ENCODE peak calls at places on chromosomes 7 and 10, in five cellular contexts. N, W, T, L and Q are unnamed samples.

GRCh38 chr10:132471484-132471883 is 66.1 kb upstream of the INPP5A start:
- DNase-seq in N (no peak), W (no peak), T (no peak), L (no peak), Q (no peak)

GRCh38 chr10:115093286-115093775 is at the start of gene ATRNL1:
- DNase-seq in N (no peak), W (peak), T (no peak), L (no peak), Q (no peak)

GRCh38 chr10:108090476-108091215 is 926.1 kb upstream of the SORCS1 start:
- DNase-seq in N (no peak), W (no peak), T (no peak), L (no peak), Q (no peak)

GRCh38 chr7:127337581-127337980 is 54.9 kb downstream of the ZNF800 start:
- DNase-seq in N (no peak), W (no peak), T (no peak), L (no peak), Q (no peak)

GRCh38 chr7:16708980-16709379 is 44.6 kb upstream of the TSPAN13 start:
- DNase-seq in N (no peak), W (no peak), T (peak), L (no peak), Q (peak)

GRCh38 chr10:23331567-23332290 is 12.9 kb downstream of the C10orf67 start:
- DNase-seq in N (no peak), W (no peak), T (no peak), L (peak), Q (peak)

GRCh38 chr10:67917169-67917568 is 32.7 kb downstream of the SIRT1 start:
- DNase-seq in N (no peak), W (no peak), T (no peak), L (no peak), Q (no peak)

GRCh38 chr10:102284531-102284930 is 39.2 kb downstream of the GBF1 start:
- DNase-seq in N (no peak), W (no peak), T (no peak), L (no peak), Q (no peak)

GRCh38 chr10:114487815-114488536 is 83.7 kb upstream of the AFAP1L2 start:
- DNase-seq in N (no peak), W (no peak), T (no peak), L (no peak), Q (no peak)

GRCh38 chr7:124550036-124550435 is 215.6 kb downstream of the GPR37 start:
- DNase-seq in N (no peak), W (no peak), T (no peak), L (no peak), Q (no peak)

GRCh38 chr7:131895541-131896173 is 339.2 kb upstream of the PODXL start:
- DNase-seq in N (no peak), W (no peak), T (peak), L (no peak), Q (peak)

GRCh38 chr10:48895198-48895720 is 44.4 kb downstream of the LRRC18 start:
- DNase-seq in N (no peak), W (no peak), T (no peak), L (no peak), Q (no peak)

GRCh38 chr7:30799206-30799975 is 28.2 kb downstream of the MINDY4 start:
- DNase-seq in N (peak), W (no peak), T (peak), L (no peak), Q (no peak)

GRCh38 chr7:22563621-22564241 is 63.7 kb upstream of the STEAP1B start:
- DNase-seq in N (no peak), W (peak), T (no peak), L (no peak), Q (no peak)

GRCh38 chr7:90396420-90396819 is 6.8 kb upstream of the CLDN12 start:
- DNase-seq in N (no peak), W (no peak), T (no peak), L (no peak), Q (no peak)

GRCh38 chr10:5291501-5292195 is 73.1 kb upstream of the UCN3 start:
- DNase-seq in N (peak), W (no peak), T (peak), L (peak), Q (peak)

GRCh38 chr10:18104223-18104872 is 35.9 kb upstream of the CACNB2 start:
- DNase-seq in N (peak), W (peak), T (peak), L (peak), Q (peak)

GRCh38 chr7:139602143-139602722 is 78.7 kb downstream of the CLEC2L start:
- DNase-seq in N (no peak), W (no peak), T (no peak), L (peak), Q (no peak)

GRCh38 chr7:154302380-154302779 is 250.2 kb downstream of the DPP6 start:
- DNase-seq in N (no peak), W (no peak), T (no peak), L (no peak), Q (no peak)

GRCh38 chr7:85719981-85720963 is 533.4 kb upstream of the SEMA3D start:
- DNase-seq in N (peak), W (no peak), T (no peak), L (no peak), Q (no peak)

GRCh38 chr7:87339373-87339897 is 6.0 kb upstream of the CROT start:
- DNase-seq in N (no peak), W (no peak), T (no peak), L (no peak), Q (peak)

GRCh38 chr10:119205926-119206602 is 1.3 kb upstream of the GRK5 start:
- DNase-seq in N (peak), W (no peak), T (no peak), L (peak), Q (no peak)

GRCh38 chr10:102660891-102661613 is 16.8 kb downstream of the TRIM8 start:
- DNase-seq in N (no peak), W (peak), T (no peak), L (peak), Q (no peak)

GRCh38 chr7:126185959-126186580 is 1066.7 kb downstream of the GRM8 start:
- DNase-seq in N (no peak), W (no peak), T (no peak), L (no peak), Q (no peak)

GRCh38 chr7:96977445-96977844 is 27.9 kb upstream of the DLX6 start:
- DNase-seq in N (no peak), W (no peak), T (no peak), L (no peak), Q (no peak)

GRCh38 chr7:74176555-74176954 is 2.4 kb downstream of the EIF4H start:
- DNase-seq in N (no peak), W (no peak), T (no peak), L (no peak), Q (no peak)

GRCh38 chr7:75993689-75994387 is 557 bp downstream of the TMEM120A start:
- DNase-seq in N (peak), W (peak), T (peak), L (peak), Q (no peak)

GRCh38 chr7:151416921-151417320 is 7.1 kb upstream of the WDR86 start:
- DNase-seq in N (no peak), W (no peak), T (no peak), L (no peak), Q (no peak)

GRCh38 chr10:96280859-96281258 is 9.5 kb upstream of the BLNK start:
- DNase-seq in N (no peak), W (no peak), T (no peak), L (no peak), Q (no peak)

GRCh38 chr7:84506151-84506550 is 311.6 kb upstream of the SEMA3A start:
- DNase-seq in N (no peak), W (no peak), T (no peak), L (no peak), Q (no peak)

GRCh38 chr7:92809397-92810241 is 26.8 kb downstream of the CDK6 start:
- DNase-seq in N (peak), W (no peak), T (no peak), L (peak), Q (peak)

GRCh38 chr7:28596245-28596935 is 184.1 kb downstream of the CREB5 start:
- DNase-seq in N (no peak), W (no peak), T (no peak), L (no peak), Q (no peak)

GRCh38 chr10:5525581-5526271 is 965 bp downstream of the CALML3 start:
- DNase-seq in N (no peak), W (no peak), T (no peak), L (no peak), Q (no peak)

GRCh38 chr10:15737635-15738034 is 17.9 kb upstream of the ITGA8 start:
- DNase-seq in N (no peak), W (no peak), T (no peak), L (peak), Q (no peak)

GRCh38 chr7:8250547-8250946 is 11.4 kb downstream of the ICA1 start:
- DNase-seq in N (no peak), W (no peak), T (no peak), L (no peak), Q (no peak)

GRCh38 chr7:32479574-32480200 is 10.5 kb downstream of the LSM5 start:
- DNase-seq in N (no peak), W (peak), T (no peak), L (peak), Q (no peak)

GRCh38 chr10:89352039-89352597 is 24.3 kb downstream of the IFIT3 start:
- DNase-seq in N (no peak), W (no peak), T (peak), L (no peak), Q (no peak)

GRCh38 chr7:106563466-106564150 is 97.3 kb downstream of the CCDC71L start:
- DNase-seq in N (no peak), W (no peak), T (no peak), L (no peak), Q (no peak)

GRCh38 chr10:93991596-93992284 is 2.0 kb upstream of the PLCE1 start:
- DNase-seq in N (no peak), W (no peak), T (peak), L (no peak), Q (no peak)